ENCODE peak calls at places on chromosome 16, in six cellular contexts. One of them, this sample, is unnamed.

GRCh38 chr16:35296962-35297653 is 1837.7 kb downstream of the TP53TG3F start:
- DNase-seq in stomach: no peak
- DNase-seq in endothelial cell of umbilical vein: no peak
- DNase-seq in uterus: no peak
- DNase-seq in prostate gland: no peak
- DNase-seq in IMR-90: no peak
- DNase-seq in this sample: peak

GRCh38 chr16:28149016-28149888 is 62.5 kb downstream of the XPO6 start:
- DNase-seq in IMR-90: peak
- DNase-seq in uterus: no peak
- DNase-seq in prostate gland: no peak
- DNase-seq in endothelial cell of umbilical vein: no peak
- DNase-seq in stomach: no peak
- DNase-seq in this sample: no peak

GRCh38 chr16:71769222-71769621 is 39.4 kb downstream of the AP1G1 start:
- DNase-seq in endothelial cell of umbilical vein: no peak
- DNase-seq in prostate gland: no peak
- DNase-seq in IMR-90: no peak
- DNase-seq in uterus: no peak
- DNase-seq in stomach: no peak
- DNase-seq in this sample: no peak

GRCh38 chr16:84082835-84083569 is 33.7 kb downstream of the MBTPS1 start:
- DNase-seq in endothelial cell of umbilical vein: no peak
- DNase-seq in prostate gland: no peak
- DNase-seq in uterus: no peak
- DNase-seq in IMR-90: no peak
- DNase-seq in stomach: no peak
- DNase-seq in this sample: no peak

GRCh38 chr16:14472357-14472756 is 157.7 kb downstream of the PARN start:
- DNase-seq in uterus: no peak
- DNase-seq in stomach: no peak
- DNase-seq in prostate gland: no peak
- DNase-seq in endothelial cell of umbilical vein: no peak
- DNase-seq in IMR-90: no peak
- DNase-seq in this sample: no peak

GRCh38 chr16:61576476-61576875 is 459.8 kb downstream of the CDH8 start:
- DNase-seq in uterus: no peak
- DNase-seq in endothelial cell of umbilical vein: no peak
- DNase-seq in stomach: no peak
- DNase-seq in prostate gland: no peak
- DNase-seq in IMR-90: no peak
- DNase-seq in this sample: no peak

GRCh38 chr16:52482916-52483315 is 64.0 kb downstream of the TOX3 start:
- DNase-seq in stomach: no peak
- DNase-seq in prostate gland: no peak
- DNase-seq in uterus: no peak
- DNase-seq in endothelial cell of umbilical vein: no peak
- DNase-seq in IMR-90: no peak
- DNase-seq in this sample: no peak

GRCh38 chr16:19215705-19216104 is 47.7 kb downstream of the SYT17 start:
- DNase-seq in stomach: no peak
- DNase-seq in endothelial cell of umbilical vein: no peak
- DNase-seq in IMR-90: no peak
- DNase-seq in prostate gland: no peak
- DNase-seq in uterus: no peak
- DNase-seq in this sample: no peak

GRCh38 chr16:13902677-13903076 is 17.3 kb upstream of the ERCC4 start:
- DNase-seq in uterus: no peak
- DNase-seq in endothelial cell of umbilical vein: peak
- DNase-seq in IMR-90: peak
- DNase-seq in prostate gland: no peak
- DNase-seq in stomach: no peak
- DNase-seq in this sample: no peak

GRCh38 chr16:67236551-67237395 is 9.8 kb downstream of the TMEM208 start:
- DNase-seq in stomach: no peak
- DNase-seq in IMR-90: peak
- DNase-seq in endothelial cell of umbilical vein: peak
- DNase-seq in prostate gland: no peak
- DNase-seq in uterus: no peak
- DNase-seq in this sample: no peak

GRCh38 chr16:83807710-83808572 is at the start of gene HSBP1:
- DNase-seq in endothelial cell of umbilical vein: peak
- DNase-seq in stomach: peak
- DNase-seq in IMR-90: peak
- DNase-seq in uterus: peak
- DNase-seq in prostate gland: peak
- DNase-seq in this sample: peak

GRCh38 chr16:87581867-87582220 is 20.5 kb upstream of the JPH3 start:
- DNase-seq in prostate gland: peak
- DNase-seq in IMR-90: peak
- DNase-seq in endothelial cell of umbilical vein: peak
- DNase-seq in stomach: peak
- DNase-seq in uterus: peak
- DNase-seq in this sample: peak

GRCh38 chr16:56625943-56626654 is 518 bp downstream of the MT1E start:
- DNase-seq in uterus: peak
- DNase-seq in stomach: no peak
- DNase-seq in endothelial cell of umbilical vein: no peak
- DNase-seq in IMR-90: peak
- DNase-seq in prostate gland: no peak
- DNase-seq in this sample: no peak

GRCh38 chr16:64629622-64630021 is 492.2 kb downstream of the CDH11 start:
- DNase-seq in prostate gland: no peak
- DNase-seq in IMR-90: no peak
- DNase-seq in endothelial cell of umbilical vein: no peak
- DNase-seq in uterus: no peak
- DNase-seq in stomach: no peak
- DNase-seq in this sample: no peak

GRCh38 chr16:85688586-85689284 is at the start of gene GINS2:
- DNase-seq in endothelial cell of umbilical vein: peak
- DNase-seq in prostate gland: peak
- DNase-seq in stomach: peak
- DNase-seq in IMR-90: peak
- DNase-seq in uterus: peak
- DNase-seq in this sample: no peak
- TF ChIP-seq POLR2A in endothelial cell of umbilical vein: peak
- TF ChIP-seq POLR2A in prostate gland: no peak
- TF ChIP-seq POLR2A in stomach: no peak
- TF ChIP-seq POLR2A in IMR-90: peak
- TF ChIP-seq POLR2A in uterus: no peak
- TF ChIP-seq POLR2A in this sample: no peak

GRCh38 chr16:2152695-2153506 is 2.7 kb upstream of the TRAF7 start:
- DNase-seq in endothelial cell of umbilical vein: no peak
- DNase-seq in uterus: no peak
- DNase-seq in IMR-90: no peak
- DNase-seq in stomach: peak
- DNase-seq in prostate gland: no peak
- DNase-seq in this sample: no peak
- TF ChIP-seq POLR2A in endothelial cell of umbilical vein: peak
- TF ChIP-seq POLR2A in uterus: no peak
- TF ChIP-seq POLR2A in IMR-90: peak
- TF ChIP-seq POLR2A in stomach: no peak
- TF ChIP-seq POLR2A in prostate gland: no peak
- TF ChIP-seq POLR2A in this sample: no peak

DNA sequence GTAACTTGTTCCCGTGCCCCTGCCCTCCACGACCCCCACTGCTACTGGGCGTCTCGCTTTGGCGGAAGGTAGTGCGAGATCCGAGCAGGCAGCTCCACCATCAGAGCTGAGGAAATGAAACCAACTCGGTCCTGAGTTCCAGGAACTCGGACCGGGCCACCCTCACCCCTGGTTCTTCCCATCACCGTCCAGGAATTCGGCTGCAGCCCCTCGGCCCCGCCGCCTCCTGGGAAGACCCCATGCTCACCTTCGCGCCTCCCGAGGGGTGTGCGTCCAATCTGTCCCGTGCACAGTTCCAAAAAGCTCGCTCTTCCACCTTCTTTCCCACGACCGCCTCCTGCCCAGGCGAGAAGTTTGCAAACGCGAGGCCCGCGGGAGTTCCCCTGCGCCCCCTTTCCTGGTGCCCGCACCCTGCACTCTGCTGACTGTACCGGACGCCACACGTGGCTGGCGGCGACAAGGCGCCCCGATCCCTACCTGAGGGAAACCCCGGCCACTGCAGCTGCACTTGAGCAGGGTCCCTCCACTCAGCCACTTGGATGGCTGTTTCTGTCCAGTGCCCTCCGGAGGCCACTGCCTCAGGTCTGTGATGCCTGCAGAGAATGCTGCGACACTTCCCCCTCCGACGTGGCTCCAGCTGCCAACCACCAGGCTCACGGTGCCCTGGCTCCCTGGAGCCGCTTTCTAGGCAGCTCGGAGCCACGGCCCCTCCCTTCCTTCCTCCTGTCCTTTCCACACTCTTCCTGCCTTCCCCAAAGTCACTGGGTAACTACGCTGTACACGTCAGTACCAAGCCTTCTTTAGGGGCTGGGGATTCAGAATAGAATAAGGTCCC is at the start of gene MLKL:
- DNase-seq in endothelial cell of umbilical vein: peak
- DNase-seq in uterus: peak
- DNase-seq in IMR-90: peak
- DNase-seq in stomach: peak
- DNase-seq in prostate gland: peak
- DNase-seq in this sample: no peak
- TF ChIP-seq POLR2A in endothelial cell of umbilical vein: peak
- TF ChIP-seq POLR2A in uterus: peak
- TF ChIP-seq POLR2A in IMR-90: peak
- TF ChIP-seq POLR2A in stomach: no peak
- TF ChIP-seq POLR2A in prostate gland: peak
- TF ChIP-seq POLR2A in this sample: no peak

GRCh38 chr16:1991588-1992474 is 2.1 kb downstream of the SYNGR3 start:
- DNase-seq in IMR-90: peak
- DNase-seq in prostate gland: peak
- DNase-seq in uterus: peak
- DNase-seq in endothelial cell of umbilical vein: peak
- DNase-seq in stomach: peak
- DNase-seq in this sample: no peak
- TF ChIP-seq POLR2A in IMR-90: no peak
- TF ChIP-seq POLR2A in prostate gland: peak
- TF ChIP-seq POLR2A in uterus: peak
- TF ChIP-seq POLR2A in endothelial cell of umbilical vein: peak
- TF ChIP-seq POLR2A in stomach: no peak
- TF ChIP-seq POLR2A in this sample: peak

GRCh38 chr16:81939164-81940067 is 71.9 kb downstream of the SDR42E1 start:
- DNase-seq in uterus: no peak
- DNase-seq in IMR-90: no peak
- DNase-seq in endothelial cell of umbilical vein: peak
- DNase-seq in prostate gland: no peak
- DNase-seq in stomach: no peak
- DNase-seq in this sample: peak
- TF ChIP-seq POLR2A in uterus: no peak
- TF ChIP-seq POLR2A in IMR-90: no peak
- TF ChIP-seq POLR2A in endothelial cell of umbilical vein: no peak
- TF ChIP-seq POLR2A in prostate gland: no peak
- TF ChIP-seq POLR2A in stomach: no peak
- TF ChIP-seq POLR2A in this sample: no peak

GRCh38 chr16:73037845-73038570 is 9.9 kb downstream of the ZFHX3 start:
- DNase-seq in uterus: no peak
- DNase-seq in endothelial cell of umbilical vein: no peak
- DNase-seq in stomach: no peak
- DNase-seq in IMR-90: no peak
- DNase-seq in prostate gland: no peak
- DNase-seq in this sample: no peak

GRCh38 chr16:73034374-73034773 is 13.6 kb downstream of the ZFHX3 start:
- DNase-seq in stomach: no peak
- DNase-seq in IMR-90: no peak
- DNase-seq in uterus: no peak
- DNase-seq in prostate gland: no peak
- DNase-seq in endothelial cell of umbilical vein: no peak
- DNase-seq in this sample: no peak

GRCh38 chr16:73037331-73037745 is 10.6 kb downstream of the ZFHX3 start:
- DNase-seq in endothelial cell of umbilical vein: no peak
- DNase-seq in prostate gland: no peak
- DNase-seq in uterus: no peak
- DNase-seq in stomach: peak
- DNase-seq in IMR-90: no peak
- DNase-seq in this sample: no peak

GRCh38 chr16:73033271-73033998 is 14.5 kb downstream of the ZFHX3 start:
- DNase-seq in uterus: no peak
- DNase-seq in stomach: no peak
- DNase-seq in IMR-90: no peak
- DNase-seq in prostate gland: no peak
- DNase-seq in endothelial cell of umbilical vein: no peak
- DNase-seq in this sample: no peak

DNA sequence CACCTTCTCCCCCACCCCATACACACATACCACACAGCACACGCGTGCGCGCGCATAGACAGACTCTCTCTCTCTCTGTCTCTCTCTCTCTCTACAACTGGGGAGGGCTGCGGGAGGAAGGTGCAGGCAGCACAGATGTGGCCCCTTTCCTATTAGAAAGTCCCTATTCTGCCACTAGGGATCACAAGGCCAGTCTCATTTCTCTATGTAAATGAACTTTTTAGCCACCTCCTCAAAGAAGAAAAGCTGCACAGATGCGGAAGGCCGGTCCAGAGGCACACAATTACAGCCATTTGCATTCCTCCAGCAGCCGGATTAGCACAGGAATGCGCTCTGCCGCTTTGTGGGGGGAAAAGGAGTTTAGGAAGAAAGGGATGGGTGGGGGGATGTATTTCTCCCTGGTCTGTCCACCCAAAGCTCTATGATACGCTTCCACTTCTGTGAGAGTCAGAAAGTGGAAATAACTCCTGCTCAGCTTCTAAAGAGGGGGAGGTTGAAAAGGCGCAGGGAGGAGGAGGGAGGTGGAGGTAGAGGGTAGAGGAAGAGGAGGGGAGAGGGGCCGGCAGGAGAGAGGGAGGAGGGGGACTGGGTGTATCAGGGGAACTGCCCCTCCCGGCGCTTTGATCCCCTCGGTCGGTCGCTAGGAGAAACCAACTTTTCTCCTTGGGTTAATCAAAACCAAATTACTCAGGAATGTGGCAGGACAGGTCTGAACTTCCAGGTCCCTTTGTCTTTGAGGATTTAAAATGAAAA is 11.7 kb downstream of the ZFHX3 start:
- DNase-seq in IMR-90: no peak
- DNase-seq in uterus: no peak
- DNase-seq in endothelial cell of umbilical vein: no peak
- DNase-seq in stomach: no peak
- DNase-seq in prostate gland: no peak
- DNase-seq in this sample: no peak
- TF ChIP-seq POLR2A in IMR-90: no peak
- TF ChIP-seq POLR2A in uterus: no peak
- TF ChIP-seq POLR2A in endothelial cell of umbilical vein: no peak
- TF ChIP-seq POLR2A in stomach: no peak
- TF ChIP-seq POLR2A in prostate gland: no peak
- TF ChIP-seq POLR2A in this sample: no peak

This sample was measured in vagina.